ENCODE peak calls at places on chromosomes 6 and 20, in five cellular contexts. One of them, this sample, is unnamed.

GRCh38 chr6:45710304-45710821 is 305.3 kb downstream of the CLIC5 start:
- DNase-seq in gastrocnemius medialis: no peak
- DNase-seq in endothelial cell of umbilical vein: no peak
- DNase-seq in body of pancreas: peak
- DNase-seq in stomach: peak
- DNase-seq in this sample: no peak

GRCh38 chr20:8394308-8394945 is 262.4 kb downstream of the PLCB1 start:
- DNase-seq in body of pancreas: no peak
- DNase-seq in stomach: no peak
- DNase-seq in gastrocnemius medialis: no peak
- DNase-seq in endothelial cell of umbilical vein: no peak
- DNase-seq in this sample: no peak

GRCh38 chr20:53828673-53829085 is 235.0 kb upstream of the ZNF217 start:
- DNase-seq in gastrocnemius medialis: no peak
- DNase-seq in stomach: no peak
- DNase-seq in endothelial cell of umbilical vein: peak
- DNase-seq in body of pancreas: no peak
- DNase-seq in this sample: peak

GRCh38 chr6:122717350-122717749 is 62.2 kb upstream of the FABP7 start:
- DNase-seq in stomach: no peak
- DNase-seq in gastrocnemius medialis: no peak
- DNase-seq in body of pancreas: peak
- DNase-seq in endothelial cell of umbilical vein: no peak
- DNase-seq in this sample: no peak

GRCh38 chr6:10451828-10452509 is 37.1 kb upstream of the TFAP2A start:
- DNase-seq in endothelial cell of umbilical vein: no peak
- DNase-seq in gastrocnemius medialis: no peak
- DNase-seq in stomach: no peak
- DNase-seq in body of pancreas: no peak
- DNase-seq in this sample: no peak

GRCh38 chr20:44695295-44696230 is 19.6 kb upstream of the CCN5 start:
- DNase-seq in gastrocnemius medialis: no peak
- DNase-seq in stomach: no peak
- DNase-seq in endothelial cell of umbilical vein: peak
- DNase-seq in body of pancreas: no peak
- DNase-seq in this sample: no peak

GRCh38 chr6:44257007-44257752 is at the start of gene SLC35B2:
- DNase-seq in endothelial cell of umbilical vein: peak
- DNase-seq in gastrocnemius medialis: no peak
- DNase-seq in body of pancreas: peak
- DNase-seq in stomach: peak
- DNase-seq in this sample: peak

GRCh38 chr20:53735536-53736050 is 142.0 kb upstream of the ZNF217 start:
- DNase-seq in stomach: no peak
- DNase-seq in gastrocnemius medialis: no peak
- DNase-seq in endothelial cell of umbilical vein: peak
- DNase-seq in body of pancreas: no peak
- DNase-seq in this sample: no peak

GRCh38 chr6:128803911-128804310 is 79.0 kb upstream of the LAMA2 start:
- DNase-seq in endothelial cell of umbilical vein: peak
- DNase-seq in stomach: no peak
- DNase-seq in body of pancreas: peak
- DNase-seq in gastrocnemius medialis: no peak
- DNase-seq in this sample: no peak

GRCh38 chr6:34484899-34485298 is 19.0 kb downstream of the PACSIN1 start:
- DNase-seq in stomach: no peak
- DNase-seq in endothelial cell of umbilical vein: no peak
- DNase-seq in gastrocnemius medialis: no peak
- DNase-seq in body of pancreas: no peak
- DNase-seq in this sample: no peak

GRCh38 chr6:5205877-5206840 is 54.6 kb downstream of the LYRM4 start:
- DNase-seq in stomach: peak
- DNase-seq in gastrocnemius medialis: no peak
- DNase-seq in body of pancreas: peak
- DNase-seq in endothelial cell of umbilical vein: peak
- DNase-seq in this sample: peak

GRCh38 chr6:81614292-81614691 is 138.2 kb downstream of the TENT5A start:
- DNase-seq in gastrocnemius medialis: no peak
- DNase-seq in stomach: peak
- DNase-seq in body of pancreas: peak
- DNase-seq in endothelial cell of umbilical vein: peak
- DNase-seq in this sample: no peak

GRCh38 chr6:122374307-122374706 is 25.1 kb upstream of the HSF2 start:
- DNase-seq in endothelial cell of umbilical vein: no peak
- DNase-seq in gastrocnemius medialis: no peak
- DNase-seq in body of pancreas: no peak
- DNase-seq in stomach: no peak
- DNase-seq in this sample: no peak

GRCh38 chr6:151387175-151387574 is 4.2 kb downstream of the ZBTB2 start:
- DNase-seq in endothelial cell of umbilical vein: no peak
- DNase-seq in body of pancreas: no peak
- DNase-seq in gastrocnemius medialis: no peak
- DNase-seq in stomach: no peak
- DNase-seq in this sample: no peak

GRCh38 chr6:70998148-70998547 is 41.3 kb upstream of the B3GAT2 start:
- DNase-seq in body of pancreas: no peak
- DNase-seq in gastrocnemius medialis: no peak
- DNase-seq in endothelial cell of umbilical vein: no peak
- DNase-seq in stomach: no peak
- DNase-seq in this sample: no peak

GRCh38 chr6:43359381-43359780 is 10.1 kb downstream of the ZNF318 start:
- DNase-seq in gastrocnemius medialis: no peak
- DNase-seq in body of pancreas: no peak
- DNase-seq in endothelial cell of umbilical vein: no peak
- DNase-seq in stomach: no peak
- DNase-seq in this sample: no peak

GRCh38 chr6:128696651-128697391 is 176.4 kb upstream of the PTPRK start:
- DNase-seq in endothelial cell of umbilical vein: peak
- DNase-seq in stomach: no peak
- DNase-seq in body of pancreas: no peak
- DNase-seq in gastrocnemius medialis: no peak
- DNase-seq in this sample: no peak

GRCh38 chr20:9172908-9173307 is 104.0 kb downstream of the PLCB4 start:
- DNase-seq in stomach: no peak
- DNase-seq in gastrocnemius medialis: no peak
- DNase-seq in endothelial cell of umbilical vein: no peak
- DNase-seq in body of pancreas: no peak
- DNase-seq in this sample: no peak

GRCh38 chr6:148272084-148272483 is 70.6 kb upstream of the SASH1 start:
- DNase-seq in gastrocnemius medialis: no peak
- DNase-seq in endothelial cell of umbilical vein: peak
- DNase-seq in stomach: no peak
- DNase-seq in body of pancreas: no peak
- DNase-seq in this sample: no peak

GRCh38 chr6:26223677-26224546 is 136.7 kb downstream of the HFE start:
- DNase-seq in body of pancreas: peak
- DNase-seq in gastrocnemius medialis: no peak
- DNase-seq in stomach: peak
- DNase-seq in endothelial cell of umbilical vein: peak
- DNase-seq in this sample: peak

GRCh38 chr6:99432877-99433276 is 7.8 kb upstream of the PNISR start:
- DNase-seq in stomach: no peak
- DNase-seq in gastrocnemius medialis: no peak
- DNase-seq in endothelial cell of umbilical vein: no peak
- DNase-seq in body of pancreas: no peak
- DNase-seq in this sample: no peak

GRCh38 chr20:44969320-44969879 is 3.1 kb downstream of the STK4 start:
- DNase-seq in endothelial cell of umbilical vein: no peak
- DNase-seq in stomach: no peak
- DNase-seq in body of pancreas: no peak
- DNase-seq in gastrocnemius medialis: no peak
- DNase-seq in this sample: no peak

DNA sequence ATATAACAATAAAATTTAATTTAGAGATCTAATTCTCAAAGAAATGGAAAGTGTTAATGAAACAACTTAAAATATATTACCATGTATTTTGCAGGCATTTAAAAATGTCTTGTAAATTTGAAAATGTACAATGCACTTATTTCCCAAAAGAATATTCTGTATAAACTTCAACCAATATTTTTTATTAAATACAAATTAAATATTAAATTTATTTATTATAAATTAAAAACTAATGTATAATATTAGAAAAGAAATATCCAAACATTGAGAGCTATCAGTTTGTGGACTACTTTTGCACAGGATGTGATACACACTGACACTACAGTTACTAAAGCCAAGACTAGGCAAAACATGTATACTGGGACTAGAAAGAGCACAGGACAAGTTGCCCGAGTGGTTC is 707.0 kb upstream of the NRSN1 start:
- DNase-seq in body of pancreas: no peak
- DNase-seq in gastrocnemius medialis: no peak
- DNase-seq in stomach: no peak
- DNase-seq in endothelial cell of umbilical vein: no peak
- DNase-seq in this sample: no peak
- TF ChIP-seq POLR2A in body of pancreas: no peak
- TF ChIP-seq POLR2A in gastrocnemius medialis: no peak
- TF ChIP-seq POLR2A in stomach: no peak
- TF ChIP-seq POLR2A in endothelial cell of umbilical vein: no peak
- TF ChIP-seq POLR2A in this sample: no peak

DNA sequence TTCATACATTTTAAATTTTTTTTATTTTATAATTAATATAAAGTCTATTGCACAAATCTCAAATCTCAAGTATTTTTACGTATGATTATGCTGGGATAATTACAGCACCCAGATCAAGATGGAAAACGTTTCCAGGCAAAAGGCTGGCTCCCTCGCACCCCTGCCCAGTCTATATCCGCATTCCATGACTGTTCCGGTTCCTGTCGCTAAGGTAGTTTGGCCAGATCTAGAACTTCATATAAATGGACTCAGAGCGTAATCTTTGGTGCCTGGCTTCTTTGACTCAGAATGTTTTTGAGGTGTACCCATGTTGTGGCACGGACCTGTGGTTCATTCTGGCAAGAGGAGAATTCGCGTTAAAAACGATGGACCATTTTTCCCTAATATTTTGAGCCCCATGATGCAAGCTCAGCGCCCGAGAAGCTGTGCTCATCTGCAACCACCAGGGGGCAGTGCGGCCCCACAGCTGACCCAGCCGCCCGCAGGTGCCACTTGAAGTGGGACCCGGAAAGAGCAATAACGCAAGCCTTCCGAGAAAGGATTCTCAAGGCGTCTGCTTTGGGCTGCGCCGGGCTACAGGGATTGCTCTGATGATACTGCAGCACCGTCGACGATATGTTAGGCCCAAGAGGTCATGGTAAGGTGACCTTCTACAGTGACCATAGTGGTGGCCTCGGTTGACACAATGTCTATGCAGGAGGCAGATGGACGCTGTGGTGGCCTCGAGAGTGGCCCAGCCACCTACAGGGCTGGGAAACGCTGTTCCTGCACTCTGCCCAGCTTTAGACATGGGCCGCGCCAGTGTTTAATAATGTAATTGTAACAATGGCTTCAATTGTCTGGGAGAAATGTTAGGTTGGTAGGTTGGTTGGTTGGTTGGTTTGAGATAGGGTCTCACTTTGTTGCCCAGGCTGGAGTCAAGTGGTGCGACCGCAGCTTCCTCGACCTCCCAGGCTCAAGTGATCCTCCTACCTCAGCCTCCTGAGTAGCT is 160.1 kb downstream of the ZMYND8 start:
- DNase-seq in body of pancreas: peak
- DNase-seq in endothelial cell of umbilical vein: peak
- DNase-seq in stomach: peak
- DNase-seq in gastrocnemius medialis: peak
- DNase-seq in this sample: peak
- H3K4me3 ChIP-seq in body of pancreas: no peak
- H3K4me3 ChIP-seq in endothelial cell of umbilical vein: no peak
- H3K4me3 ChIP-seq in stomach: no peak
- H3K4me3 ChIP-seq in gastrocnemius medialis: no peak
- H3K4me3 ChIP-seq in this sample: no peak

GRCh38 chr20:58888521-58889333 is 36.2 kb downstream of the GNAS start:
- DNase-seq in gastrocnemius medialis: peak
- DNase-seq in endothelial cell of umbilical vein: peak
- DNase-seq in body of pancreas: peak
- DNase-seq in stomach: peak
- DNase-seq in this sample: peak
- TF ChIP-seq POLR2A in gastrocnemius medialis: peak
- TF ChIP-seq POLR2A in endothelial cell of umbilical vein: peak
- TF ChIP-seq POLR2A in body of pancreas: peak
- TF ChIP-seq POLR2A in stomach: no peak
- TF ChIP-seq POLR2A in this sample: peak

DNA sequence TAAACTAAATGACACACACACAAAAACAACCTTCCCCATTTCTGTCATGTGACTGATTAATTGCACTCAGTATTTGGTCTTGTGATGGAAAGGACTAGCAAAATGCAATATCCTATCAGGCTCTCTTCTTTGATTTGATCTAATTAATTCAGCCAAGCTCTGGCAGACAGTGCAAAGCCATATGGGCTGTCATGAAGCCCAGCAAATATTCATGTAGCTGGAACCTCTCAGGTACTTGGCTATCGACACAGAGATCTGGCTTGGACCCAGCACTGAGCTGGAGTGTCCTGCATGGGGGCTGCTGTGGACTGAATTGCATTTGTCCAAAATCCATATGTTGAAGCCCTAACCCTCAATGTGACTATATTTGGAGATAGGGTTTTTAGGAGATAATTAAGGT is 76.9 kb downstream of the STMND1 start:
- DNase-seq in body of pancreas: no peak
- DNase-seq in gastrocnemius medialis: no peak
- DNase-seq in endothelial cell of umbilical vein: no peak
- DNase-seq in stomach: no peak
- DNase-seq in this sample: no peak
- H3K4me3 ChIP-seq in body of pancreas: no peak
- H3K4me3 ChIP-seq in gastrocnemius medialis: no peak
- H3K4me3 ChIP-seq in endothelial cell of umbilical vein: no peak
- H3K4me3 ChIP-seq in stomach: no peak
- H3K4me3 ChIP-seq in this sample: no peak

GRCh38 chr20:59006167-59006863 is 739 bp downstream of the CTSZ start:
- DNase-seq in stomach: no peak
- DNase-seq in endothelial cell of umbilical vein: peak
- DNase-seq in gastrocnemius medialis: no peak
- DNase-seq in body of pancreas: no peak
- DNase-seq in this sample: peak
- TF ChIP-seq POLR2A in stomach: no peak
- TF ChIP-seq POLR2A in endothelial cell of umbilical vein: no peak
- TF ChIP-seq POLR2A in gastrocnemius medialis: no peak
- TF ChIP-seq POLR2A in body of pancreas: no peak
- TF ChIP-seq POLR2A in this sample: no peak

DNA sequence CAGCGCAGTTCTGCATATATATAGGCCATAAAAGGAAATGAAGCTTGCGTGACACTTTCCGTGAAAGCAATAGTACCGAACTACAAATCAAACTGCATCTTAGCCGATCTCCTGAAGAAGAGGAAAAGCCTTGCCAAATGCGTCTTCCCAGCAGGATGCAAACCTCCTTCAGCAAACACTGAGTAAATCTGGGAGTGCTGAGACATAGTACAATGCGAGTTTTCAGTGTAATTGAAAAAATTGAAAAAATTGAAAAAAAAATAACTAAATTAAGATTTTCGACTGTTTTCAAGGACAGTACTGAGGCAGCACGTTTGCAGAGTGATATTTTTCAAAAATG is 13.4 kb downstream of the RPP21 start:
- DNase-seq in body of pancreas: no peak
- DNase-seq in endothelial cell of umbilical vein: no peak
- DNase-seq in stomach: no peak
- DNase-seq in gastrocnemius medialis: no peak
- DNase-seq in this sample: no peak
- H3K4me3 ChIP-seq in body of pancreas: no peak
- H3K4me3 ChIP-seq in endothelial cell of umbilical vein: no peak
- H3K4me3 ChIP-seq in stomach: peak
- H3K4me3 ChIP-seq in gastrocnemius medialis: no peak
- H3K4me3 ChIP-seq in this sample: no peak

GRCh38 chr6:150331344-150331743 is 37.5 kb upstream of the IYD start:
- DNase-seq in gastrocnemius medialis: no peak
- DNase-seq in body of pancreas: no peak
- DNase-seq in endothelial cell of umbilical vein: no peak
- DNase-seq in stomach: no peak
- DNase-seq in this sample: no peak
- TF ChIP-seq POLR2A in gastrocnemius medialis: no peak
- TF ChIP-seq POLR2A in body of pancreas: no peak
- TF ChIP-seq POLR2A in endothelial cell of umbilical vein: no peak
- TF ChIP-seq POLR2A in stomach: no peak
- TF ChIP-seq POLR2A in this sample: no peak

This sample was measured in heart left ventricle.